ENCODE peak calls at places on chromosomes 5 and 9, in ten cellular contexts. L, P, K, G, R, Q, V, A, C and H are unnamed samples.
A peak's percentile ranks its signal among the peaks of the same experiment; 100 is the strongest.

GRCh38 chr5:181221792-181222629 is 1.1 kb upstream of the TRIM41 start:
- DNase-seq in L (peak; percentile 98), P (peak; percentile 98), K (peak; percentile 82), G (peak; percentile 99), R (peak; percentile 97), Q (peak; percentile 98), V (peak; percentile 97), A (peak; percentile 70), C (peak; percentile 95), H (peak; percentile 97)

GRCh38 chr5:32584651-32585050 is 706 bp upstream of the SUB1 start:
- DNase-seq in L (no peak), P (no peak), K (no peak), G (no peak), R (no peak), Q (no peak), V (no peak), A (no peak), C (no peak), H (no peak)

GRCh38 chr5:53303105-53303504 is 177.3 kb upstream of the FST start:
- DNase-seq in L (no peak), P (no peak), K (no peak), G (no peak), R (no peak), Q (peak; percentile 93), V (no peak), A (no peak), C (no peak), H (no peak)

GRCh38 chr5:14491015-14491414 is 90.6 kb upstream of the OTULINL start:
- DNase-seq in L (no peak), P (no peak), K (no peak), G (no peak), R (no peak), Q (no peak), V (no peak), A (peak; percentile 20), C (no peak), H (no peak)

GRCh38 chr5:146079695-146080361 is 25.5 kb downstream of the PLAC8L1 start:
- DNase-seq in L (no peak), P (no peak), K (no peak), G (no peak), R (no peak), Q (peak; percentile 65), V (no peak), A (no peak), C (no peak), H (no peak)

GRCh38 chr5:172451771-172452197 is 2.5 kb downstream of the SH3PXD2B start:
- DNase-seq in L (peak; percentile 88), P (no peak), K (no peak), G (no peak), R (peak; percentile 42), Q (peak; percentile 88), V (peak; percentile 28), A (no peak), C (no peak), H (peak; percentile 87)

GRCh38 chr5:124289641-124290201 is 456.7 kb downstream of the ZNF608 start:
- DNase-seq in L (no peak), P (no peak), K (no peak), G (peak; percentile 61), R (peak; percentile 12), Q (no peak), V (no peak), A (no peak), C (no peak), H (no peak)

GRCh38 chr5:179163236-179164155 is 103.3 kb downstream of the ZNF354C start:
- DNase-seq in L (peak; percentile 39), P (no peak), K (no peak), G (peak; percentile 5), R (no peak), Q (no peak), V (no peak), A (no peak), C (no peak), H (peak; percentile 54)

GRCh38 chr9:133023117-133023890 is 7.5 kb upstream of the GTF3C5 start:
- DNase-seq in L (peak; percentile 71), P (no peak), K (no peak), G (peak; percentile 47), R (peak; percentile 67), Q (no peak), V (peak; percentile 54), A (no peak), C (no peak), H (no peak)

GRCh38 chr5:137148128-137148527 is 351.0 kb downstream of the SPOCK1 start:
- DNase-seq in L (no peak), P (no peak), K (no peak), G (no peak), R (no peak), Q (peak; percentile 76), V (no peak), A (no peak), C (no peak), H (no peak)

GRCh38 chr9:133576591-133577462 is 32.4 kb downstream of the FAM163B start:
- DNase-seq in L (no peak), P (no peak), K (no peak), G (no peak), R (no peak), Q (no peak), V (no peak), A (no peak), C (no peak), H (no peak)

DNA sequence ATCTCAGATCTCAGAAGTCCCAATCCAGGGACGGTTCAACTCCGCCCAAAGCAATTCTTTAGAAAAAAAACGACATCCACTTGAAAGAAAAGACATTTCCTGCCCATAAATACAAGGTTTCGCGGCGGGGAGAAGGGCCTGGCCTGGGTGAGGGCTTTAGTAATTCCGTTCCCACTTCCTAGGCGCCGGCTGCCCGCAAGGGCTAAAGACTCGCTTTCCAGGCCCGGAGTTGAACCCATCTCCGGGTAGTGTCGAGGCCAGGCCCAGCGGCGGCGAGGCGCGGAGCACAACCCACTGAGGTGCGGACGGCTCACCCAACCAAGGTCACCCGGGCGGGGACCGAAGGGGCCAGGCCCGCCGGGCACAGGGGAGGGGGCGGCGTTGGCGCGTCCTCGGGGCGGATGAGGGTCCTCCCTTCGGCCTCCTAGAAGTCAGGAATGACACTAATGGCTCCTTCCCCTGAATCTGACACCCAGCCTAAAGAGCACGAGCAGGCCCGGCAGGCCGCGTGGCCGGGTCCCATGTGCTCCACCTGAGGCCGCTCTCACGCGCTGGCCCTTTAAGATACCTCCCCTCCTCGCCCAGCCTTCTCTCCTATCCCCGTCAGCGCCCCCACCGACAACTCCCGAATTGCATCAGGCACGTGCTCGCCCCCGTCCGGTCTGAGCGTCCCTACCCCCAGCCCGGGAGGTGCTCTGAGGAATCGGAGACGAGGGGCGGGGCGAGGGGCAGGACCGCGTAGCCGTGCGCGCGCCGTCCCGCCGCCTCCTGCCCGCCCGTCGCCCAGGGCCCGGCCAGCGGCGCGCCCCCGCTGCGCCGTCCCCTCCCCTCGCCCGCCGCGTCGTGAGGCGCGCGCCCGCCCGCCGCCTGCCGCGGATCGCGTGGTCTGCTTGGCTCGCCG is 467 bp upstream of the LARP1 start:
- DNase-seq in L (peak; percentile 100), P (peak; percentile 100), K (peak; percentile 98), G (peak; percentile 100), R (peak; percentile 100), Q (peak; percentile 98), V (peak; percentile 99), A (peak; percentile 99), C (peak; percentile 100), H (peak; percentile 100)
- TF ChIP-seq CTCF in L (peak; percentile 30), P (peak; percentile 54), K (peak; percentile 36), G (no peak), R (peak; percentile 69), Q (peak; percentile 16), V (peak; percentile 48), A (peak; percentile 48), C (peak; percentile 27), H (no peak)

GRCh38 chr9:109971226-109971625 is 191.2 kb downstream of the PALM2AKAP2 start:
- DNase-seq in L (no peak), P (no peak), K (no peak), G (no peak), R (no peak), Q (no peak), V (no peak), A (no peak), C (no peak), H (no peak)

GRCh38 chr9:109973336-109973735 is 193.3 kb downstream of the PALM2AKAP2 start:
- DNase-seq in L (no peak), P (no peak), K (no peak), G (no peak), R (no peak), Q (no peak), V (no peak), A (no peak), C (no peak), H (no peak)

GRCh38 chr9:109974143-109974917 is 194.3 kb downstream of the PALM2AKAP2 start:
- DNase-seq in L (no peak), P (no peak), K (no peak), G (no peak), R (peak; percentile 51), Q (no peak), V (no peak), A (no peak), C (no peak), H (no peak)

GRCh38 chr9:109974918-109975276 is 194.9 kb downstream of the PALM2AKAP2 start:
- DNase-seq in L (no peak), P (no peak), K (no peak), G (no peak), R (no peak), Q (no peak), V (no peak), A (no peak), C (no peak), H (no peak)

GRCh38 chr9:109972026-109973005 is 192.3 kb downstream of the PALM2AKAP2 start:
- DNase-seq in L (no peak), P (no peak), K (no peak), G (no peak), R (no peak), Q (no peak), V (no peak), A (no peak), C (no peak), H (no peak)
- TF ChIP-seq CTCF in L (no peak), P (no peak), K (no peak), G (no peak), R (no peak), Q (no peak), V (no peak), A (no peak), C (no peak), H (no peak)

DNA sequence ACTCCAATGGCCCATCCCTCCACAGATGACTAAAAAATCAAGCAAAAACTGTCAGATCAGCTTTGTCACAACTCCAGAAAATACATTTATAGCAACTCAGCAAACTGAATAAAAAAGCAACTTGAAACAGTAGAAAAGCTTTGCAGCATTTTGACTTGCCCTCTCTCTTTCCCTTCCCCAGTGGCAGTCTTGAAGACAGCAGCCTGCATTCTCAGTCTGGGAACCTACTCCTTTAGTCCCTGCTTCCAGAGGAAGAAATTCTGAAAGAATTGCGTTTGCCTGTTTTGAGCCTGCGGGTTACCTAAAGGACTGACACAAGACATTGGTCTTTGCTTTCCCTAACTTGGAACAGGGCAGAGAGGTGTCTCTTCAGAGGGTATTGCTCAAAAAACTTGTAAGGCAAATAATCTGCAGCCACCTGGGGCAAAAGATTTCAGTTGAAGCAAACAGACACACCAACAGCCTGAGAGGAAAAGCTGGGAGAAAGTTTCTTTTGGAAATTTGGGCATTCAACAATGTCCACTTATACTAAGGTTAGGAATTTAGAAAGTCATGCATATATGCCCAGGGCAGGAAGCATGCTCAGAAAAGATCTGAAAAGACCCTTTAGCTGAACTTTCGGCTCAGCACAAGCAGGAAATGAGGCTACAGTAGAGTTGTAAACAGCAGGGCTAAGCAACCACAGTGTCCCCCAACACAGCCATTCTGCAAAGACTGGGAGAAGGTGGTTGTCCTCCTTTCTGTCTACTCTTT is 15.2 kb upstream of the SLC35D2 start:
- DNase-seq in L (no peak), P (no peak), K (no peak), G (no peak), R (no peak), Q (no peak), V (no peak), A (no peak), C (no peak), H (no peak)
- TF ChIP-seq CTCF in L (no peak), P (no peak), K (no peak), G (no peak), R (no peak), Q (no peak), V (no peak), A (no peak), C (no peak), H (no peak)

GRCh38 chr5:160675988-160676387 is 176.0 kb downstream of the ATP10B start:
- DNase-seq in L (no peak), P (no peak), K (no peak), G (no peak), R (no peak), Q (no peak), V (no peak), A (no peak), C (no peak), H (no peak)
- TF ChIP-seq CTCF in L (no peak), P (no peak), K (no peak), G (no peak), R (no peak), Q (no peak), V (no peak), A (no peak), C (no peak), H (no peak)